ENCODE peak calls at places on chromosomes 2 and 18, in four cellular contexts. One of them, this sample, is unnamed.

GRCh38 chr2:234425923-234426603 is 70.8 kb downstream of the ARL4C start:
- DNase-seq in A549: no peak
- DNase-seq in transverse colon: peak
- DNase-seq in upper lobe of left lung: no peak
- DNase-seq in this sample: peak

GRCh38 chr2:120278901-120279300 is 26.2 kb downstream of the RALB start:
- DNase-seq in A549: no peak
- DNase-seq in transverse colon: no peak
- DNase-seq in upper lobe of left lung: no peak
- DNase-seq in this sample: no peak

GRCh38 chr2:179686718-179687342 is 174.6 kb downstream of the ZNF385B start:
- DNase-seq in A549: no peak
- DNase-seq in transverse colon: no peak
- DNase-seq in upper lobe of left lung: no peak
- DNase-seq in this sample: no peak

GRCh38 chr18:59593291-59593717 is 103.9 kb downstream of the CCBE1 start:
- DNase-seq in A549: no peak
- DNase-seq in transverse colon: no peak
- DNase-seq in upper lobe of left lung: no peak
- DNase-seq in this sample: no peak

GRCh38 chr18:78984941-78985784 is 5.5 kb downstream of the SALL3 start:
- DNase-seq in A549: peak
- DNase-seq in transverse colon: no peak
- DNase-seq in upper lobe of left lung: no peak
- DNase-seq in this sample: no peak

GRCh38 chr2:210561482-210561881 is 5.1 kb downstream of the CPS1 start:
- DNase-seq in A549: no peak
- DNase-seq in transverse colon: no peak
- DNase-seq in upper lobe of left lung: no peak
- DNase-seq in this sample: no peak

GRCh38 chr2:221423212-221423804 is 148.8 kb downstream of the EPHA4 start:
- DNase-seq in A549: no peak
- DNase-seq in transverse colon: no peak
- DNase-seq in upper lobe of left lung: no peak
- DNase-seq in this sample: no peak

GRCh38 chr2:44218771-44219170 is 50.1 kb downstream of the PPM1B start:
- DNase-seq in A549: no peak
- DNase-seq in transverse colon: no peak
- DNase-seq in upper lobe of left lung: no peak
- DNase-seq in this sample: no peak

GRCh38 chr2:215531284-215531683 is 95.4 kb upstream of the FN1 start:
- DNase-seq in A549: no peak
- DNase-seq in transverse colon: no peak
- DNase-seq in upper lobe of left lung: no peak
- DNase-seq in this sample: no peak

GRCh38 chr2:119718391-119719260 is 39.6 kb downstream of the TMEM177 start:
- DNase-seq in A549: no peak
- DNase-seq in transverse colon: no peak
- DNase-seq in upper lobe of left lung: no peak
- DNase-seq in this sample: no peak

GRCh38 chr18:36288689-36289088 is 8.8 kb upstream of the FHOD3 start:
- DNase-seq in A549: no peak
- DNase-seq in transverse colon: no peak
- DNase-seq in upper lobe of left lung: no peak
- DNase-seq in this sample: no peak

GRCh38 chr2:74917702-74918619 is 40.5 kb upstream of the POLE4 start:
- DNase-seq in A549: peak
- DNase-seq in transverse colon: no peak
- DNase-seq in upper lobe of left lung: no peak
- DNase-seq in this sample: no peak

GRCh38 chr18:73891572-73892421 is 255.8 kb downstream of the FBXO15 start:
- DNase-seq in A549: no peak
- DNase-seq in transverse colon: no peak
- DNase-seq in upper lobe of left lung: peak
- DNase-seq in this sample: no peak

GRCh38 chr2:108786354-108787208 is at the start of gene CCDC138:
- DNase-seq in A549: peak
- DNase-seq in transverse colon: peak
- DNase-seq in upper lobe of left lung: peak
- DNase-seq in this sample: peak
- TF ChIP-seq EP300 in A549: no peak
- TF ChIP-seq EP300 in transverse colon: no peak
- TF ChIP-seq EP300 in upper lobe of left lung: no peak
- TF ChIP-seq EP300 in this sample: no peak

GRCh38 chr2:95375532-95376221 is 26.8 kb upstream of the FAHD2A start:
- DNase-seq in A549: no peak
- DNase-seq in transverse colon: no peak
- DNase-seq in upper lobe of left lung: no peak
- DNase-seq in this sample: no peak

GRCh38 chr2:95372845-95373244 is 29.7 kb upstream of the FAHD2A start:
- DNase-seq in A549: no peak
- DNase-seq in transverse colon: no peak
- DNase-seq in upper lobe of left lung: no peak
- DNase-seq in this sample: no peak

GRCh38 chr2:95374451-95374915 is 28.0 kb upstream of the FAHD2A start:
- DNase-seq in A549: no peak
- DNase-seq in transverse colon: no peak
- DNase-seq in upper lobe of left lung: no peak
- DNase-seq in this sample: no peak

GRCh38 chr2:95374916-95375471 is 27.5 kb upstream of the FAHD2A start:
- DNase-seq in A549: no peak
- DNase-seq in transverse colon: no peak
- DNase-seq in upper lobe of left lung: no peak
- DNase-seq in this sample: no peak

DNA sequence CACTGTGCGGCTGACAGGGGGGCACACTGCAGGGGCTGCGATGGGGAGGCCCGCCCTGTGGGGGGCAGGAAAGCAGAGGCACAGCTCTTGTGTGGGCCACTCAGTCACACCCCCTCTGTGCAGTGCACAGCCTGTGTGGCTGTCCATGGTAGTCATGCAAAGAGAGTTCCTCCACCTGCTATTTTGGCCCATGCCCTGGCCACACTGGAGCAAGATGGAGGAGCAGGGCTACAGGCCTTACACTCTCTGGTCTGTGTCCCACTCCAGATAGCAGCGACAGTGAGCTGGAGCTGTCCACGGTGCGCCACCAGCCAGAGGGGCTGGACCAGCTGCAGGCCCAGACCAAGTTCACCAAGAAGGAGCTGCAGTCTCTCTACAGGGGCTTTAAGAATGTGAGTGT is 28.5 kb upstream of the FAHD2A start:
- DNase-seq in A549: no peak
- DNase-seq in transverse colon: no peak
- DNase-seq in upper lobe of left lung: no peak
- DNase-seq in this sample: no peak
- TF ChIP-seq EP300 in A549: no peak
- TF ChIP-seq EP300 in transverse colon: no peak
- TF ChIP-seq EP300 in upper lobe of left lung: no peak
- TF ChIP-seq EP300 in this sample: no peak

GRCh38 chr2:170986566-170987258 is 57.7 kb downstream of the GORASP2 start:
- DNase-seq in A549: no peak
- DNase-seq in transverse colon: no peak
- DNase-seq in upper lobe of left lung: no peak
- DNase-seq in this sample: no peak
- TF ChIP-seq EP300 in A549: no peak
- TF ChIP-seq EP300 in transverse colon: no peak
- TF ChIP-seq EP300 in upper lobe of left lung: no peak
- TF ChIP-seq EP300 in this sample: no peak

DNA sequence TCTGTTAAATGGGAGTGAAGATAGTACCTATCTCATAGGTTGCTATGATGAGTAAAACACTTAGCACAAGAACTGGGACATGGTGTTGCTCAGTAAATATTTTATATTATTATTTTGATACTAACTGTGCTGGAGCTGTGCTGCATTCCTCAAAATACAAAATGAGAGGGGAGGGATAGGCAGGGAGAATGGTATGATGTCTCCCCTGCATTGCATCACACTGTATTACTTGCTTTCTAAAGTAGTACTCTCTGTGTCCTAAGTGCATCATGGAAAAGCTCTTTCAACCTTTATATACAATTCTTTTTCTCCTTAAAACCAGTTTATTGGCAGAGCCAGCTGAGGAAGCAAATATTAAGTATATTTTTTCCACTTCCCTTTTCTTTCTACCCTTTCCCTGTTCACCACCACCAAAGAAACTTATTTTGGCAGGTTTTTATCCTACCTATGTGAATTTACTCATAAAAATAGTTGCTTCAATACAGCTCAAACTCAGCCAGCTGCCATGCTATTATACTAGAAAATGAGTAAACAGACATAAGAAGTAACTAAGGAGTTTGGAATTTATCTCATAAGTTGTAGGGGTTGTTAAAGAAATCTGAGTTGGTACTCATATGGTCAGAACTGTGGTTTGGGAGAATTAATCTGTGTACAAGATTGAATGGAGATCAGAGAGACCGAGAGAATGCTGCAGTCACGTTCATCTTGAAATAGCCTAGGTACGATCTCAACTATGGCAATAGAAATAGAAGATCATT is 60.3 kb downstream of the EHBP1 start:
- DNase-seq in A549: no peak
- DNase-seq in transverse colon: no peak
- DNase-seq in upper lobe of left lung: no peak
- DNase-seq in this sample: no peak
- TF ChIP-seq EP300 in A549: no peak
- TF ChIP-seq EP300 in transverse colon: no peak
- TF ChIP-seq EP300 in upper lobe of left lung: no peak
- TF ChIP-seq EP300 in this sample: no peak

DNA sequence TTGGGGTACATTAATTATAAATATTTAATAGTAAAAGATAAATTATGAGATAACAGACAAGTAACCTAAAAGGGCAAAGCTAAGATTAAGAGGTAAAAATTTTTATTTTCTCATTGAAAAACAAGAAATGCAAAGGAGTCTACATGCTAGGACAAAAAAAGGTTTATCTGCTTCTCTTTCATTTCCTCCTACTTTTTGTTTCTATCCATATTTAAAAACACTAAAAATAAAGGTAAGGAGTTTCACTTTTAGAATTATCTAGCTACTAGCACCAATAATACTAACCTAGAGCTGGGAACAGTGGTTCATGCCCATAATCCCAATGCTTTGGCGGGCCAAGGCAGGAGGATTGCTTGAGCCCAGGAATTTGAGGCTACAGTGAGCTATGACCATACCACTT is 1551.7 kb upstream of the SLC39A10 start:
- DNase-seq in A549: no peak
- DNase-seq in transverse colon: no peak
- DNase-seq in upper lobe of left lung: no peak
- DNase-seq in this sample: no peak
- TF ChIP-seq EP300 in A549: no peak
- TF ChIP-seq EP300 in transverse colon: no peak
- TF ChIP-seq EP300 in upper lobe of left lung: no peak
- TF ChIP-seq EP300 in this sample: no peak

DNA sequence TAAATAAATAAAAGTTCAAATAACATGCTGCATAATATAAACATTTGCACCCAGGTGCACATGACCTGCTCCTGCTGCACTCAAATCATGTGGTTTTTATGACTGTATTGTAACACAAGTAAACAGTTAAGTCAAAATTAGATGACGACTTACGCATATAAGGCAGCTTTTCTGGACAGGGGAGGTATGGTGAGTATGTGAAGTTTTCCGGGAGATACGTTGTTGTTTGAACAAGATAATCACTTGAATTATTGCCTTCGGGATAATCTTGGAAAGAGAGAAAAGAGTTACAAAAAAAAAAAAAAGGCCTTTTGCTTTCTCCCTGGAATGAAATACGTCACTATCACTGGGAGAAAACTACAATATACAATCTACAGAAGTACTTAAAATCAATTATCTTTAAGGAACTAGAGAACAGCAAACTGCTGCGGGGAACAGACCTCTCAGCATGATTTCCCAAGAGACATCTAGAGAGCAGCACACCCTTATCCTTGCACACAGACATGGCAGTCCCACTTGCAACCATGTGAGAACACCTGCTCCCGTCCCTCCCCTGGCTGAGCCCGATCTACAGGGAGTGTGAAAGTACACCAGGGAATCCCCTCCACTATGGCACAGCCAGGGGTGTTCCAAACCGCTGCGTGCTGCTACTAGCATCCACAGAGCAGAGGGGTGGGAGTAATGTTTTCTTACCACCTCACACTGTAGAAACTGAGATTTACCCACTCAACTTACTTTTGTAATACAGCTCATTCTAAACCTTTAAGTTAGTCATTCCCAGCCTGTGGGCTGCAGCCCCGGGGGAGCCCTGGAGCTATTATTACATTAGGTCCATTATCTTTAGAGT is 26.3 kb downstream of the B4GALT6 start:
- DNase-seq in A549: no peak
- DNase-seq in transverse colon: no peak
- DNase-seq in upper lobe of left lung: no peak
- DNase-seq in this sample: no peak
- TF ChIP-seq EP300 in A549: no peak
- TF ChIP-seq EP300 in transverse colon: no peak
- TF ChIP-seq EP300 in upper lobe of left lung: no peak
- TF ChIP-seq EP300 in this sample: no peak

GRCh38 chr2:195049372-195050031 is 607.5 kb upstream of the SLC39A10 start:
- DNase-seq in A549: no peak
- DNase-seq in transverse colon: no peak
- DNase-seq in upper lobe of left lung: no peak
- DNase-seq in this sample: no peak
- TF ChIP-seq EP300 in A549: no peak
- TF ChIP-seq EP300 in transverse colon: no peak
- TF ChIP-seq EP300 in upper lobe of left lung: no peak
- TF ChIP-seq EP300 in this sample: no peak

DNA sequence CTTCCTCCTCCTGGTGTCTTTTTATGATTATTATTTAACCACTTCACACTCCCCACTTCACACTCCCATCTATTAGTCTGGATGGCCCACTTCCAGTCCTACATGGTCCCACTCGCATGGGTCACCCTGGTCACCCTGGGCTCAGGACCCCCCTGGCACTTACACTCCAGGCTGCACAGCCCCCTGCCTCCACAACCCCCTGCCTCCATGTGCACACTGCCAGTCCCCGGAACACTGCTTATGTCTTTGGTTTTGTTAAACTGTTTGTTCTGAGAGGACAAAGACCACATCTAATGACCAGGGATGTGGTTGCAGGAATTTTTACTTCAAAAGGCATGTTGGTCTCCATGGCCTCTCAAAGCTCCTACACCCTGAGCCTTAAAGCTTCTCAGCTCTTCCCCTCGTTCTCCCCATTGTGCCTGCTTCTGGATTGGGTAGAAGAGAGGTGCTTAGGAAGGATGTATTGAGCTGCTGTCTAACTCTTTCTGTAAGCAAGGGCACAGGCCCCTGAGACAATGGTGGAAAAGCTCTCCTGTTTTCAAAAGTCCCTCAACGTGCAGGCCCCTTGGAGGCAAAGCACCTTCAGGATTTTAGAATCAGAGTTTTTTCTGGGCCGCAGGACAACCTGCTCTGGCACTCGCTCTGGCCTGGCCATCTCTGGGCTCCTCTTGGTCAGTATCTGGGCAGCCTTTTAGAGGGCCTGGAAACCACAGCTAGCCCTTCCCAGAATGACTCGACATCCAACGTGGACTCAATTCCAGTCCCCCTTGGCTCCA is 150.0 kb upstream of the HAAO start:
- DNase-seq in A549: no peak
- DNase-seq in transverse colon: no peak
- DNase-seq in upper lobe of left lung: no peak
- DNase-seq in this sample: no peak
- TF ChIP-seq EP300 in A549: no peak
- TF ChIP-seq EP300 in transverse colon: no peak
- TF ChIP-seq EP300 in upper lobe of left lung: no peak
- TF ChIP-seq EP300 in this sample: no peak

This sample was measured in stomach.